ENCODE peak calls at places on chromosomes 6 and 20, in five cellular contexts. N is pancreas; R is stimulated activated naive CD8-positive, alpha-beta T cell treated with anti-CD3 and anti-CD28 coated beads, Interleukin-15, Interleukin-2, amounts not matched to agents 100 U/mL and 50 U/mL, for 24 hours; S is activated naive CD4-positive, alpha-beta T cell treated with anti-CD3 and anti-CD28 coated beads, Interleukin-2, amount 50 U/mL, for 72 hours; M is left lung. X is an unnamed sample.

GRCh38 chr6:107803957-107804356 is 20.2 kb downstream of the SCML4 start:
- ATAC-seq in M (no peak), R (peak; percentile 56), S (peak; percentile 90), N (no peak), X (no peak)

GRCh38 chr6:160363016-160363996 is 15.1 kb downstream of the SLC22A3 start:
- ATAC-seq in R (no peak), S (no peak), N (no peak), M (no peak), X (no peak)

GRCh38 chr6:4489538-4489937 is 286.7 kb upstream of the CDYL start:
- ATAC-seq in M (no peak), S (no peak), N (no peak), R (no peak), X (no peak)

GRCh38 chr6:44537306-44538049 is 150.0 kb downstream of the CDC5L start:
- ATAC-seq in M (no peak), R (no peak), S (no peak), N (no peak), X (no peak)

GRCh38 chr6:106281661-106282060 is 43.9 kb downstream of the ATG5 start:
- ATAC-seq in N (no peak), M (no peak), S (peak; percentile 86), R (no peak), X (no peak)

GRCh38 chr20:17589161-17589834 is 19.4 kb downstream of the DSTN start:
- ATAC-seq in N (no peak), M (no peak), S (no peak), R (no peak), X (no peak)

GRCh38 chr6:38522322-38522721 is 117.4 kb downstream of the BTBD9 start:
- ATAC-seq in R (no peak), M (peak; percentile 33), S (no peak), N (no peak), X (no peak)

GRCh38 chr6:113744886-113745285 is 112.3 kb upstream of the MARCKS start:
- ATAC-seq in S (no peak), M (no peak), N (no peak), R (no peak), X (no peak)

X was measured in stimulated activated memory B cell treated with anti-CD40 and anti-IgM and Interleukin-4, amounts not matched to agents 10 μg/mL and 1 μg/mL and 100 μg/mL, for 72 hours.